ENCODE peak calls at places on chromosomes 12 and 14, in ten cellular contexts. V, J, C, X, U, S, Q, N, P and D are unnamed samples.

GRCh38 chr14:102986810-102987579 is 64.5 kb downstream of the AMN start:
- DNase-seq in Q (peak), P (no peak), S (peak), J (no peak), X (no peak), U (no peak), N (no peak), V (no peak), C (no peak), D (no peak)

GRCh38 chr12:118312578-118312977 is 60.1 kb downstream of the TAOK3 start:
- DNase-seq in C (no peak), Q (peak), J (no peak), P (no peak), X (no peak), N (no peak), V (no peak), U (no peak), S (no peak), D (peak)

GRCh38 chr14:28763914-28764848 is 2.4 kb upstream of the FOXG1 start:
- DNase-seq in V (no peak), P (no peak), S (no peak), X (peak), U (no peak), C (no peak), N (no peak), J (no peak), Q (peak), D (no peak)

GRCh38 chr14:92308676-92309075 is 14.3 kb upstream of the SLC24A4 start:
- DNase-seq in J (no peak), U (no peak), Q (no peak), C (no peak), V (no peak), N (no peak), P (no peak), X (no peak), S (peak), D (no peak)

GRCh38 chr14:72443991-72444431 is 449.9 kb downstream of the DPF3 start:
- DNase-seq in P (no peak), Q (peak), N (no peak), U (no peak), V (no peak), S (no peak), X (no peak), C (peak), J (no peak), D (peak)

GRCh38 chr14:21267431-21267845 is 1.8 kb downstream of the HNRNPC start:
- DNase-seq in V (no peak), U (no peak), Q (no peak), J (no peak), X (no peak), C (peak), S (no peak), P (no peak), N (no peak), D (peak)

GRCh38 chr12:106369624-106370346 is 12.2 kb downstream of the POLR3B start:
- DNase-seq in P (no peak), Q (peak), S (peak), V (no peak), N (no peak), U (no peak), C (no peak), J (no peak), X (no peak), D (no peak)

GRCh38 chr12:51847830-51848727 is at the start of gene FIGNL2:
- DNase-seq in V (no peak), N (no peak), U (no peak), P (no peak), Q (peak), S (no peak), J (no peak), C (no peak), X (peak), D (no peak)

GRCh38 chr12:83389237-83389996 is 702.7 kb downstream of the TMTC2 start:
- DNase-seq in J (no peak), C (peak), X (peak), P (no peak), V (peak), S (no peak), N (no peak), Q (no peak), U (no peak), D (peak)

GRCh38 chr14:92633724-92634123 is 114.7 kb downstream of the LGMN start:
- DNase-seq in X (no peak), Q (peak), C (no peak), J (no peak), N (no peak), S (peak), V (no peak), P (no peak), U (no peak), D (peak)

GRCh38 chr12:124923906-124924734 is 9.7 kb upstream of the UBC start:
- DNase-seq in N (no peak), U (no peak), C (peak), J (peak), Q (peak), S (peak), P (no peak), X (peak), V (no peak), D (no peak)

GRCh38 chr12:114809132-114809531 is 125.2 kb upstream of the TBX3 start:
- DNase-seq in X (no peak), P (no peak), V (no peak), S (no peak), Q (no peak), J (no peak), C (no peak), N (no peak), U (no peak), D (no peak)

GRCh38 chr12:53532026-53532425 is 24.7 kb upstream of the NPFF start:
- DNase-seq in N (no peak), J (no peak), V (no peak), U (no peak), C (no peak), S (no peak), Q (no peak), X (no peak), P (no peak), D (no peak)

GRCh38 chr12:103823871-103824270 is 17.2 kb downstream of the NT5DC3 start:
- DNase-seq in J (no peak), S (no peak), P (no peak), Q (no peak), X (no peak), V (no peak), U (no peak), N (no peak), C (no peak), D (no peak)

GRCh38 chr12:19338405-19338804 is 100.9 kb upstream of the AEBP2 start:
- DNase-seq in Q (peak), X (no peak), C (no peak), S (peak), U (no peak), J (no peak), N (no peak), P (no peak), V (no peak), D (no peak)

GRCh38 chr12:52903855-52904508 is 894 bp downstream of the KRT8 start:
- DNase-seq in Q (peak), X (peak), U (peak), C (peak), V (peak), P (no peak), N (no peak), J (no peak), S (peak), D (peak)

GRCh38 chr14:50397461-50398196 is 948 bp upstream of the CDKL1 start:
- DNase-seq in X (peak), C (peak), U (peak), V (peak), J (no peak), N (no peak), Q (no peak), S (no peak), P (no peak), D (no peak)

GRCh38 chr14:34078117-34078743 is 127.4 kb upstream of the EGLN3 start:
- DNase-seq in S (peak), N (no peak), Q (peak), P (no peak), C (peak), V (no peak), J (no peak), X (peak), U (no peak), D (no peak)

GRCh38 chr12:127083028-127083949 is 1183.7 kb upstream of the TMEM132C start:
- DNase-seq in Q (peak), X (peak), N (no peak), P (peak), S (peak), V (peak), J (no peak), U (no peak), C (peak), D (peak)

GRCh38 chr12:116075251-116075650 is 202.2 kb downstream of the MED13L start:
- DNase-seq in U (no peak), C (no peak), N (no peak), X (no peak), P (no peak), V (no peak), J (no peak), Q (no peak), S (peak), D (no peak)

GRCh38 chr14:21072102-21072501 is 2.0 kb downstream of the ARHGEF40 start:
- DNase-seq in V (no peak), C (peak), Q (peak), J (no peak), P (no peak), U (no peak), N (no peak), X (peak), S (peak), D (no peak)

GRCh38 chr12:1858456-1858855 is 38.1 kb downstream of the LRTM2 start:
- DNase-seq in S (no peak), J (no peak), U (no peak), N (no peak), V (no peak), P (no peak), C (no peak), Q (no peak), X (no peak), D (no peak)

GRCh38 chr12:31324845-31325523 is 966 bp downstream of the SINHCAF start:
- DNase-seq in X (peak), N (peak), P (no peak), Q (peak), U (peak), V (peak), J (peak), C (peak), S (peak), D (peak)

GRCh38 chr12:109617496-109617895 is 43.9 kb downstream of the MVK start:
- DNase-seq in Q (no peak), X (no peak), N (no peak), S (no peak), U (no peak), P (no peak), V (no peak), J (no peak), C (no peak), D (no peak)

GRCh38 chr12:52698634-52699340 is 4.5 kb downstream of the KRT77 start:
- DNase-seq in Q (no peak), N (no peak), S (no peak), P (no peak), J (no peak), X (no peak), C (no peak), U (no peak), V (no peak), D (no peak)

GRCh38 chr14:23306412-23307145 is at the start of gene BCL2L2:
- DNase-seq in J (peak), X (peak), V (peak), P (no peak), N (peak), S (peak), U (peak), Q (peak), C (peak), D (peak)

GRCh38 chr14:29528889-29529288 is 398.8 kb downstream of the PRKD1 start:
- DNase-seq in Q (peak), V (no peak), X (no peak), N (no peak), S (peak), U (no peak), J (no peak), P (no peak), C (no peak), D (peak)

GRCh38 chr14:55430024-55430690 is 10.3 kb downstream of the TBPL2 start:
- DNase-seq in C (peak), N (no peak), U (no peak), P (no peak), X (peak), Q (peak), J (no peak), V (peak), S (peak), D (peak)

GRCh38 chr14:101620039-101620788 is 58.9 kb downstream of the DIO3 start:
- DNase-seq in X (peak), N (no peak), U (no peak), V (no peak), S (no peak), C (no peak), Q (no peak), J (no peak), P (no peak), D (no peak)

DNA sequence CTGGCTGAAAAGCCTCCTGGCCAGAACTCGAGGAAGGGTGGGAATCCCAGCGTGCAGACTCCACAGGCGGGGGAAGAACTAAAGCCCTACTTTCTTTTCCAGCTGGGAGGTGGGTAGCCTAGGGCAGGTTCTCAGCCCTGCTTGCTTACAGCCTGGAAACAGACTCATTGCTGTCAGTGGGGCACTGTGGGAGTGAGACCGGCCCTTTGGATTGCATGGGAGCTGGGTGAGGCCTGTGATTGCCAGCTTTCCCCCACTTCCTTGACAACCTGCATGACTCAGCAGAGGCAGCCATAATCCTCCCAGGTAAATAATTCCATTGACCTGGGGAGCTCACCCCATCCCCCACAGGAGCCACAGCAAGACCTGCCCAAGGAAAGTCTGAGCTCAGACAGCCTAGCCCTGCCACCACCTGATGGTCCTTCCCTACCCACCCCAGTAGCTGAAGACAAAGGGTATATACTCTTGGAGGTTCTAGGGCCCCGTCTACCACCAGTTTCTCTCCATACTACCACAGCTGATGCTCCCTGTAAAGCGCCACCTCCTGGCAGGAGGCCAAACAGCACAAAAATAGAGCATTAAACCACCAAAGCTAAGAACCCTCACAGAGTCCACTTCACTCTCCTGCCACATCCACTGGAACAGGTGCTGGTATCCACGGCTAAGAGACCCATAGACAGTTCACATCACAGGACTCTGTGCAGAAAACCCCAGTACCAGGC is 294.1 kb downstream of the SEC23A start:
- DNase-seq in N (no peak), X (peak), C (peak), P (no peak), V (no peak), J (no peak), Q (no peak), U (no peak), S (no peak), D (no peak)
- TF ChIP-seq CTCF in N (no peak), X (peak), C (peak), P (no peak), V (no peak), J (no peak), Q (no peak), U (no peak), S (no peak), D (peak)

GRCh38 chr12:10716277-10716676 is 6.8 kb downstream of the YBX3 start:
- DNase-seq in S (no peak), P (no peak), U (no peak), N (no peak), J (no peak), Q (no peak), V (no peak), X (no peak), C (no peak), D (no peak)
- H3K4me3 ChIP-seq in S (peak), P (peak), U (no peak), N (peak), J (no peak), Q (peak), V (no peak), X (no peak), C (no peak), D (no peak)

GRCh38 chr12:15278816-15279658 is 43.3 kb upstream of the PTPRO start:
- DNase-seq in Q (peak), N (peak), S (peak), C (peak), J (peak), P (no peak), V (peak), U (peak), X (no peak), D (peak)
- TF ChIP-seq CTCF in Q (peak), N (no peak), S (no peak), C (no peak), J (no peak), P (no peak), V (peak), U (no peak), X (no peak), D (no peak)

GRCh38 chr12:91381309-91381804 is 198.7 kb upstream of the DCN start:
- DNase-seq in S (peak), C (no peak), P (peak), N (peak), Q (peak), U (peak), J (peak), X (no peak), V (peak), D (peak)

GRCh38 chr12:91380651-91381050 is 198.0 kb upstream of the DCN start:
- DNase-seq in Q (no peak), V (no peak), U (no peak), C (no peak), N (no peak), X (no peak), S (no peak), J (no peak), P (no peak), D (no peak)

GRCh38 chr12:91384391-91384790 is 201.8 kb upstream of the DCN start:
- DNase-seq in C (no peak), S (no peak), V (no peak), J (no peak), Q (no peak), U (no peak), P (no peak), X (no peak), N (no peak), D (no peak)

GRCh38 chr12:91383106-91383505 is 200.5 kb upstream of the DCN start:
- DNase-seq in J (no peak), P (no peak), N (no peak), C (no peak), X (no peak), Q (no peak), U (peak), V (no peak), S (peak), D (no peak)

DNA sequence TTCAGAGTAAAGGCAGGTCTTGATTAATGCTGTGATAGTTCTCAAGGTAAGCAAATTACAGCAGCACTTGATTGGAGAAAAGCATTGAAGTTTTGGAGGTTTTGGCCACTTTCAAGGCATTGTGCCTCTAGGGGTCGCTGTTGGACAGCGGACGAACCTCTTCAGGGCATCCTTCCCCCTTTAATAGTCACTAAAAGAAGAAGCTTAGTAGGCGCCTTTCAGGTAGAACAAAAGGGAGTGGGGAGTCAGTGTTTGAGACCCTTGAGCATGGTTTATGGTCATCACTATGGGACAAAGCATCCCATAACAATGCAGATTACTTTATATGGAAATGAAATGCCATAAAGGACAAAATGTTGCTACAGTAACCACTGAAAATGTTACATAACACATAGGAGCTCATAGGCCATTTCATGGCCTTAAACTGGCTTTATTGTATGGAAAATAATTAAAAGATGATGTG is 199.5 kb upstream of the DCN start:
- DNase-seq in Q (peak), X (peak), U (peak), J (peak), C (peak), P (peak), N (peak), S (peak), V (peak), D (peak)
- H3K4me3 ChIP-seq in Q (peak), X (no peak), U (peak), J (peak), C (no peak), P (peak), N (peak), S (peak), V (no peak), D (peak)